ENCODE peak calls at places on chromosomes 4 and X, in five cellular contexts. K is suprapubic skin, Q is breast epithelium, U is cardiac fibroblast, D is pancreas. R is an unnamed sample.

GRCh38 chr4:150366487-150366999 is 215.4 kb upstream of the MAB21L2 start:
- DNase-seq in K (no peak), Q (no peak), U (no peak), D (no peak), R (no peak)

GRCh38 chr4:150479665-150480064 is 102.3 kb upstream of the MAB21L2 start:
- DNase-seq in D (no peak), K (no peak), U (no peak), Q (no peak), R (no peak)

GRCh38 chrX:138925330-138925729 is 213.8 kb upstream of the FGF13 start:
- DNase-seq in D (no peak), K (no peak), U (peak; percentile 69), Q (no peak), R (no peak)

GRCh38 chrX:85627363-85627762 is 247.9 kb upstream of the POF1B start:
- DNase-seq in K (no peak), Q (no peak), D (no peak), U (peak; percentile 7), R (no peak)

GRCh38 chr4:188781655-188782054 is 642.4 kb downstream of the TRIML1 start:
- DNase-seq in U (peak; percentile 41), K (no peak), D (no peak), Q (no peak), R (no peak)

GRCh38 chrX:44992775-44993174 is 119.8 kb downstream of the KDM6A start:
- DNase-seq in U (no peak), Q (no peak), K (no peak), D (no peak), R (no peak)

GRCh38 chr4:28391877-28392276 is 1531.2 kb downstream of the STIM2 start:
- DNase-seq in U (peak; percentile 82), D (no peak), Q (no peak), K (no peak), R (no peak)

GRCh38 chrX:2548731-2549423 is 48.1 kb upstream of the DHRSX start:
- DNase-seq in Q (no peak), D (no peak), U (no peak), K (no peak), R (no peak)

GRCh38 chr4:109163493-109163892 is 139.0 kb downstream of the COL25A1 start:
- DNase-seq in D (peak; percentile 31), K (no peak), Q (no peak), U (no peak), R (no peak)

GRCh38 chr4:4555916-4556315 is 14.1 kb upstream of the STX18 start:
- DNase-seq in D (no peak), K (no peak), Q (no peak), U (peak; percentile 79), R (no peak)

DNA sequence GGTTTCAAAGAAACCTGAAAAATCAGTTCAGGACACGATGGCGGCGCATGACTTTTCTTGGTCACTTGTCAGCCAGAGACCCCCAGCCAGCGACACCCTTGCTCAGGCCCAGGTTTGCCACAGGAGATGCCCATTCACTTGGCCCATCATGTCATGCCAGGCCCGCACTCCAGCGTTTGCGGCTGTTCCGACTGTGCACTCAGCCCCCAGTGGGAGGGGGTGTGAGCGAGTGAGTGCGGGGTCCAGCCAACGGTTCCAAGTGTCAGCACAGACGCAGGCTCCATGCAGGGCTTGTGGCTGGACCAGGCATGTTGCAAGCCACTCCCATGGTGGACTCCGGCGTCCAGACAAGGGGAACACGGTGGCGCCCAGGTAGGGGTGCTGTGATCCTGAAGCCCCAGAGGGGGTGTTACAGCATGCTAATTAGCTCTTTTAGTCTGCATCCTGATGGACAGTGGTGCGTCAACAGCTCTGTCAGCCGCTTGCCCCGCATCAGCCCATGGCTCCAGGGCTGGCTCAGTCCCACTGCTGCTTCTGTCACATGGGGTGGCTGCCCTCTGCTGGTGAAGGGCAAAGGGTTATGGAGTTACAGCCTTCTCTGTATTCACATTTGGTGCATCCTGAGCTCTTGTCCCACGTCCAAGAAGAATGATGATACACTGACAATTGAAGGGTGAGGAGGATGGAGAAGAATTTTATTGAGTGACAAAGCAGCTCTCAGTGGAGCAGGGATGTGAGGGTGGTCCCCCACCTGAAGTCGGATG is 3.7 kb upstream of the MAEA start:
- DNase-seq in Q (no peak), D (no peak), K (no peak), U (peak; percentile 32), R (peak; percentile 32)
- TF ChIP-seq CTCF in Q (no peak), D (no peak), K (no peak), U (no peak), R (no peak)

GRCh38 chr4:155402941-155403340 is 26.2 kb upstream of the MAP9 start:
- DNase-seq in Q (no peak), D (no peak), U (no peak), K (no peak), R (no peak)

GRCh38 chr4:155400893-155401292 is 24.1 kb upstream of the MAP9 start:
- DNase-seq in Q (no peak), U (no peak), D (no peak), K (no peak), R (no peak)

GRCh38 chr4:155407480-155407879 is 30.7 kb upstream of the MAP9 start:
- DNase-seq in Q (no peak), D (no peak), U (no peak), K (no peak), R (no peak)

GRCh38 chr4:155405059-155405458 is 28.3 kb upstream of the MAP9 start:
- DNase-seq in D (no peak), Q (no peak), U (peak; percentile 64), K (no peak), R (no peak)

GRCh38 chr4:155403886-155404285 is 27.1 kb upstream of the MAP9 start:
- DNase-seq in K (no peak), Q (no peak), U (peak; percentile 70), D (no peak), R (no peak)
- TF ChIP-seq CTCF in K (no peak), Q (peak; percentile 10), U (peak; percentile 10), D (no peak), R (no peak)

GRCh38 chr4:98150092-98150761 is 7.0 kb upstream of the STPG2 start:
- DNase-seq in K (no peak), D (no peak), U (peak; percentile 37), Q (no peak), R (no peak)
- TF ChIP-seq CTCF in K (no peak), D (no peak), U (no peak), Q (no peak), R (no peak)

GRCh38 chrX:122626871-122627270 is 557.2 kb upstream of the GRIA3 start:
- DNase-seq in U (no peak), Q (no peak), D (no peak), K (no peak), R (no peak)
- TF ChIP-seq CTCF in U (no peak), Q (no peak), D (no peak), K (no peak), R (no peak)

DNA sequence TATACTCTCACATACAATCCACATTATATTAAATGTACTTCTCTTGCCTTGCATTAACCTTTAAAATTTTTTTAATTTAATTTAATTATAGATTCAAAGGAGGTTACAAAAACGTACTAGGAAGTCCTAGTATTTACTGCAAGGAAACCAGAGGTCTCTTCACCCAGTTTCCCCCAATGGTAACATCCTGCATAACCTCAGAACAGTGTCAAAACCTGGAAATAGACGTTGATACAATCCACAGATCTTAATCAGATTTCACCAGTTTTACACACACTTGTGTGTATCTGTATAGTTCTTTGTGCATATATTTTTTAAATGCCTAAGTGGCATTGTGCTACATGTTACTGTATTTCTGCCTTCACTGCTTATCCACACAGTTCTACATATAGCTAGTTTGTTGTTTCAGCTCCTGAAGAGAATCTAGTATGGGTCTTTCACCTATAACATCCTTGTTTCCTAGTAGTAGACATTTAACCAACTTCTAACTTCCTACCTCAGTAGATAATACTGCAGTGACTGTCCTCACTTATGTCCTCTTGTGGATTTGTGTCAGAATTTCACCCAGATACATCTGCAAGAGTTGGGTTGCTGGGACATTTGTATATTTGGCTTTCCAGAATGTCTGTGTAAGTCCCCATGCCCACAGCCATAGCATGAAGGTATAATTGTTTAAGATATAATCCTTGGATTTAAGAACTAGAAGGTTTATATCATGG is 103.2 kb downstream of the NFKB1 start:
- DNase-seq in D (no peak), K (no peak), Q (no peak), U (no peak), R (no peak)
- TF ChIP-seq CTCF in D (no peak), K (no peak), Q (no peak), U (no peak), R (no peak)

R was measured in colonic mucosa.